ENCODE peak calls at places on chromosomes 11 and 22, in six cellular contexts. K is left ventricle myocardium inferior, G is neuronal stem cell, C is SK-N-SH, N is HepG2, F is adipocyte. M is an unnamed sample. For H3K4me1 and H3K9me3, the result is how much of the 10 kb centered on the place peaks cover.

GRCh38 chr22:41831383-41831782 is 1.5 kb upstream of the SREBF2 start:
- DNase-seq in K (no peak), N (no peak), F (peak), G (no peak), C (no peak), M (no peak)

GRCh38 chr22:26679003-26679629 is 21.7 kb downstream of the MIAT start:
- DNase-seq in K (peak), N (peak), F (peak), G (peak), C (peak), M (no peak)

GRCh38 chr22:32896951-32897350 is 95.4 kb downstream of the TIMP3 start:
- DNase-seq in C (no peak), F (no peak), N (no peak), K (no peak), G (no peak), M (no peak)

GRCh38 chr11:114774599-114775365 is 96.5 kb downstream of the NXPE2 start:
- DNase-seq in G (peak), K (no peak), C (peak), N (peak), F (peak), M (peak)

GRCh38 chr11:83625336-83625735 is 339.2 kb upstream of the CCDC90B start:
- DNase-seq in C (no peak), N (no peak), K (no peak), G (no peak), F (no peak), M (no peak)

GRCh38 chr22:42820075-42820763 is 36.9 kb downstream of the ARFGAP3 start:
- DNase-seq in F (peak), G (no peak), C (no peak), N (no peak), K (no peak), M (no peak)

GRCh38 chr22:25081409-25081824 is 118.2 kb upstream of the CRYBB3 start:
- DNase-seq in N (peak), F (peak), G (no peak), C (peak), K (no peak), M (no peak)

GRCh38 chr11:102516179-102516578 is 14.4 kb downstream of the MMP7 start:
- DNase-seq in K (no peak), G (no peak), C (no peak), N (no peak), F (no peak), M (no peak)

GRCh38 chr11:115112779-115113178 is 391.4 kb downstream of the CADM1 start:
- DNase-seq in C (no peak), F (no peak), G (peak), K (no peak), N (no peak), M (no peak)

GRCh38 chr11:61103851-61104423 is 1.6 kb downstream of the CD5 start:
- DNase-seq in G (no peak), N (no peak), C (no peak), K (no peak), F (no peak), M (no peak)

GRCh38 chr11:11246166-11246565 is 106.9 kb downstream of the CSNK2A3 start:
- DNase-seq in C (no peak), N (no peak), K (no peak), F (no peak), G (no peak), M (no peak)

GRCh38 chr11:12496181-12497025 is 119.0 kb downstream of the PARVA start:
- DNase-seq in K (no peak), C (no peak), G (no peak), N (peak), F (no peak), M (no peak)

GRCh38 chr11:111405551-111405950 is 26.5 kb upstream of the POU2AF1 start:
- DNase-seq in G (no peak), F (no peak), N (no peak), K (no peak), C (no peak), M (no peak)

GRCh38 chr11:76172583-76172982 is 33.7 kb downstream of the WNT11 start:
- DNase-seq in N (no peak), F (no peak), G (no peak), C (peak), K (no peak), M (no peak)

GRCh38 chr22:43181321-43182076 is 5.4 kb downstream of the TTLL12 start:
- DNase-seq in K (no peak), N (no peak), F (no peak), C (no peak), G (no peak), M (no peak)

GRCh38 chr11:108589136-108589535 is 4.4 kb downstream of the EXPH5 start:
- DNase-seq in C (peak), K (no peak), N (no peak), G (no peak), F (peak), M (no peak)

GRCh38 chr11:62664405-62665074 is 470 bp downstream of the C11orf98 start:
- DNase-seq in N (peak), F (no peak), G (no peak), C (peak), K (peak), M (peak)

GRCh38 chr22:45742866-45743450 is 71.3 kb downstream of the ATXN10 start:
- DNase-seq in G (no peak), N (peak), C (no peak), K (no peak), F (peak), M (no peak)

GRCh38 chr22:20244744-20245576 is 23.2 kb downstream of the RTN4R start:
- DNase-seq in C (peak), N (no peak), F (no peak), K (no peak), G (no peak), M (no peak)

GRCh38 chr11:81995907-81996306 is 737.8 kb downstream of the FAM181B start:
- DNase-seq in F (no peak), N (no peak), C (no peak), K (no peak), G (no peak), M (no peak)

GRCh38 chr11:9760180-9760550 is 96.3 kb downstream of the SWAP70 start:
- DNase-seq in F (peak), N (no peak), K (peak), C (no peak), G (no peak), M (peak)

GRCh38 chr22:39293766-39294368 is 25.6 kb downstream of the RPL3 start:
- DNase-seq in G (no peak), F (no peak), K (no peak), N (no peak), C (no peak), M (no peak)

GRCh38 chr22:35231585-35232084 is 25.7 kb upstream of the HMGXB4 start:
- DNase-seq in G (peak), N (peak), K (peak), F (peak), C (peak), M (peak)

GRCh38 chr11:74084796-74085541 is 76.1 kb upstream of the UCP3 start:
- DNase-seq in N (peak), F (peak), K (no peak), C (no peak), G (no peak), M (no peak)

GRCh38 chr11:130868087-130868486 is 48.2 kb downstream of the SNX19 start:
- DNase-seq in C (no peak), F (no peak), N (no peak), G (no peak), K (no peak), M (no peak)

GRCh38 chr11:66002648-66003225 is 434 bp downstream of the BANF1 start:
- DNase-seq in G (no peak), C (no peak), F (peak), N (peak), K (peak), M (no peak)

GRCh38 chr22:39364646-39365405 is 15.0 kb downstream of the SYNGR1 start:
- DNase-seq in C (no peak), G (no peak), F (peak), N (no peak), K (no peak), M (no peak)

GRCh38 chr11:84390441-84391078 is 1104.4 kb upstream of the CCDC90B start:
- DNase-seq in K (no peak), C (no peak), N (no peak), F (no peak), G (peak), M (no peak)

GRCh38 chr11:70289582-70289981 is 19.1 kb downstream of the PPFIA1 start:
- DNase-seq in C (no peak), F (no peak), G (no peak), K (no peak), N (no peak), M (no peak)

GRCh38 chr11:34599406-34599901 is 21.4 kb upstream of the EHF start:
- DNase-seq in N (peak), C (no peak), K (no peak), G (no peak), F (peak), M (no peak)

GRCh38 chr22:49583341-49583740 is 244.3 kb downstream of the BRD1 start:
- DNase-seq in C (peak), G (no peak), K (no peak), N (no peak), F (no peak), M (no peak)

GRCh38 chr22:45090364-45090960 is 73.3 kb upstream of the NUP50 start:
- DNase-seq in F (peak), N (peak), K (no peak), C (no peak), G (peak), M (no peak)

GRCh38 chr11:27716850-27717249 is 16.6 kb upstream of the BDNF start:
- DNase-seq in C (no peak), G (no peak), N (no peak), K (no peak), F (peak), M (no peak)

GRCh38 chr11:71456831-71457230 is 3.8 kb downstream of the NADSYN1 start:
- DNase-seq in K (no peak), F (no peak), C (no peak), N (no peak), G (no peak), M (no peak)

GRCh38 chr11:129324533-129325175 is 51.0 kb upstream of the BARX2 start:
- DNase-seq in C (no peak), G (no peak), K (peak), N (peak), F (no peak), M (peak)

GRCh38 chr11:65047581-65048422 is 6.8 kb downstream of the SAC3D1 start:
- DNase-seq in K (peak), C (no peak), F (no peak), N (no peak), G (no peak), M (no peak)

GRCh38 chr22:21702094-21702493 is 33.5 kb downstream of the YPEL1 start:
- DNase-seq in G (no peak), K (no peak), C (no peak), F (no peak), N (no peak), M (no peak)

GRCh38 chr11:23765862-23766261 is 731.0 kb upstream of the LUZP2 start:
- DNase-seq in G (no peak), N (no peak), K (no peak), C (no peak), F (peak), M (no peak)

GRCh38 chr11:71212871-71213559 is 39.4 kb downstream of the SHANK2 start:
- DNase-seq in C (no peak), F (peak), G (no peak), K (peak), N (no peak), M (no peak)

GRCh38 chr11:119166368-119167076 is 2.0 kb upstream of the NLRX1 start:
- DNase-seq in K (no peak), C (no peak), G (no peak), F (peak), N (peak), M (no peak)

DNA sequence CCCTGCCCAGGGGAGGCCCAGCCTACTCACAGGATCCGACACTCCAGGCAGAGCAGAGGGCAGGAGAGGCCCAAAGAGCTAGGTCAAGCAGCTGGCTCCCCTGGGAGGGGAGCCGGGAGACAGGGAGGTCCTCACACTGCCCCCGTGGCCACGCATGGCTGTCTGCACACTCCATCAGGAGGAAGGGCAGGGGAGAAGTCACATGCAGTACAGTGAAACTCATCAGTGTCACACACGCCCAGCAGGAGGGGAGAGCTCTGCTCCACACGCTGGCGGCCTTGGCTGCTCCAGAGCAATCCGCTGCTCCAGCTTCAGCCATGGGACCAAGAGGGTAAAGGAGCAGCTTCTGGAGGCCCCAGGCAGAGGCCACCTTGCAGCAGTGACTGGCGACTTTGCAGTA is 14.3 kb downstream of the TCIRG1 start:
- DNase-seq in G (no peak), K (no peak), N (no peak), C (no peak), F (no peak), M (no peak)
- H3K4me1 ChIP-seq in G (under half), K (under half), N (under half), C (under half), F (under half), M (under half)

DNA sequence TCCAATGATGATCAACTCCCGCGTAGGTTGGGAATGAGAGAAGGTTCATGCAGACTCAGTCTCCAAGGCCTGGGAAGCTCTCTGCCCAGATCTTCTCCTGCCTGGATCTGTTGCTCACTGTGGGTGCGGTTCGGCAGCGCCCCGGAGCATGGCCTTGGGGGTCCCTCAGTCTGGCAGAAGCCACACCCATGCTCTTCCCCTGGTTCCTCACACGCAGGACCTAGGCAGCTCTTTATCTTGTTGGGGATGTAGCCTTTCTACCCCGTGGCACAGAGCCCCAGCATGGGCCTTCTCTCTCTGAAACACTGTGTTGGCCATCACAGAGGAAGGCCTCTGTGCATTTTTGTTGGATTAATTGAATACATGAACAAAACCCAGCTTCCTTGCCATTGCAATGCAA is 1461.6 kb downstream of the BRD1 start:
- DNase-seq in K (no peak), C (no peak), F (no peak), G (no peak), N (no peak), M (no peak)
- H3K9me3 ChIP-seq in K (under half), C (under half), F (under half), G (under half), N (under half), M (under half)

DNA sequence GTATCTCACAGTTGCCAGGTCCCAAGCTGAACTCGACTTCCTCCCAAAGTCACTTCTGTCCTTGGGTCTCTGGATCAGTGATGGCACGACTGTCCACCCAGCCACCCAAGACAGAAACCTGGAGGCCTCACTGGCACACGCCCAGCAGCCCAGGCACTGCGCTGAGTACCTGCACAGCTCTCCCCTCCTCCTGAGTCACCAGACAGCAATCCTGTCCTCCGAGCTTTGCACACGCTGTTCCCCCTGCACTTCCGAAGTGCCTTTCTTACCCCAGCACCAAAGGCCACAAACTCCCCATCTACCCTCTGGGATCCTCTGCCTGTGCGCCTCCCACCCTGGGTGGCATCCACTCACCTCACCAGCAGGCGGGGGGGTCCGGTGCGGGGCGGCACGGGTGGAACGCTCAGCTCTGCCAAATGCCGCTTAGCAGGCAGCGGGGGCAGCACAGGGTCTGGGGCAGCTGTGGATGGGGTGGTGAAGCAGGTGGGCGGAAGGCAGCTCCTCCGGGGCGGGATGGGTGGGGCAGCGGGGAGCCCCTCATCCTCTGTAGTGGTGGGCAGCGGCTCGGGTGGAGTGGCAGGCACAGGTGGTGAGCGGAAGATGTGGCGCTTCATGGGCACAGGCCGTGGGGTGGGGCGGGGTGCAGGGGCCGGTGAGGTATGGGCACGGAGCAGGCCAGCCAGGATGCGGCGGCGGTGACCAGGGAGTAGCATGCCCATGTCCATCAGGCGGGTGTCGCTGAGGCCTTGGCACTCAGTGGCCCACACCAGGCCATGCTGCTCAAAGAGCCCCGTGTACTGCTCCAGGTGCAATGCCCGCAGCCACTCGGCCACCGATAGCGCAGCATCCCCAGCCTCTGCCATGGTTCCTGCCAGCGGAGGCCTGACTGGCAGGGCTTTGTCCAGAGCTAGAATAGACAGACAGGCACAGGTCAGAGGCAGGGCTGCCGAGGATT is 25.7 kb downstream of the ARAP1 start:
- DNase-seq in K (no peak), G (no peak), N (no peak), F (no peak), C (no peak), M (no peak)
- H3K4me1 ChIP-seq in K (under half), G (under half), N (under half), F (under half), C (under half), M (under half)

DNA sequence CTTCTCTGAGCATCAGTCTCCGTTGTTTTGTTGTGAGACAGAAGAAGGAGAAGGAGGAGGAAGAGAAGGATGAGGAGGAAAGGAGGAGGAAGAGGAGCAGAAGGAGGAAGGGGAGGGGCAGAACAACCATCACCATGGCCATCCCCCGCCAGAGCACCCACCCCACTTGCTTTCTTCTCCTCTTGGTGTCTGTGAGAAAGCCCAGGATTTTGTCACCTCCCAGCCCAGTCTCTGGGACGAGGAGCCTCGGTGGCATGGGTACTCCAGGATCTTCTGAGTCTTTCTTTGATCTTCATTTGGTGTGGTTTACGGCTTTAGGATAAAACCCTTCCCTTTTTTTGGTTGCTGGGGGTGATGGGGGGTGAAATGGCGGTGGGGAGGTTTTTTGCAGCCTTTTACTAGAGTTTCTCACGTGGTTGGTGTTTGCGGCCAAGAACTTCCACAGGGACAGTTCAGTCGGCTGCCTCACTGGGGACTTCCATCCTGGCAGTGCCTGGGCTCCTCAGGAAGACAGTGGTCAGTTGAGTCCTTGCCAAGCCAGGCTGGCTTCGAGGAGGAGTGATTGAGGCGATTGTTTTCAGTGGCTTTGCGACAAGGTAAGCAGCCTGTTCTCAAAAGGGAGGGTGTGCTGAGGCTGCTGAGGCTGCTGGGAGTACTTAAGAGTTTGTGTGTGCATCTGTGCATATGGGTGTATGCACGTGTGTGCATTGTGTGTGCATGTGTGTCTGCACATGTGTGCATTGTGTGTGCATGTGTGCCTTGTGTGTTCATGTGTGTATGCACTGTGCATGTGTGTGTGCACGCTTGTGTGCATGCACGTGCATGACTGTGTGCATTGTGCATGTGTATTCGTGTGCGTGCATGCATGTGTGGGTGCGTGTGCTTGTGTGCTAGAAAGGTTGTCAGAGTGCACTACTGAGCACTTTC is 567.5 kb downstream of the TBC1D22A start:
- DNase-seq in G (no peak), F (no peak), K (no peak), N (no peak), C (no peak), M (no peak)
- H3K9me3 ChIP-seq in G (half or more), F (under half), K (under half), N (under half), C (under half), M (under half)

DNA sequence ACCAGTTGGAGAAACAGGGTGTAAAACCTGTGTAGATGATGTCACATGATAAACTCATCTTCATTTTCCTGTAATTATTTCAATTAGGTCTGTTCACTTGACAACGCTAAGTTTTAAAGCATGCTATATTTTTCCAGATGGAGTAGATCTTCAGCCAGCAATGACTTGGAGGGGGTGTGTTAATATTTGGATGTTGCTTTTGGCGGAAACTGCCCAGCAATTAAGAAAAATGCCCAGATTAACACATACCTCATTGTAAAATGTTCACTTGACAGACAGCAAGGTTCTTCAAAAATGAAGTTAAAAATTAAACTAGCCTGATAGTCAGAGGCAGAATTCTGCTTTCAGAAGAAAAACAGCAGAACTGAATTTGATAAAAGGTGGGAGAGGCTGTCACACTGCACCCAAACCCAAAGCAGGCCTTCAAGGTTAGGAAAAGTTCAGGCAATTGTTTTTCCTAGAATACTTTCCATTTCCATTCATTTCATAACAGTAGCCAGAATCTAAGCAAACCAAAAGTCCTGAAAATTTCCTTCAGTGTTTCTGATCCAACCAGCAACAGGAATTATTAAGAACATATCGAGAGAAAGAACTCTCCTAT is 33.0 kb downstream of the VSIG10L2 start:
- DNase-seq in C (no peak), N (no peak), F (no peak), K (no peak), G (no peak), M (no peak)
- H3K4me1 ChIP-seq in C (under half), N (under half), F (under half), K (under half), G (under half), M (under half)

GRCh38 chr22:19126309-19126666 is 4.1 kb upstream of the DGCR2 start:
- DNase-seq in K (no peak), N (no peak), F (no peak), G (no peak), C (no peak), M (no peak)
- H3K9me3 ChIP-seq in K (under half), N (under half), F (under half), G (under half), C (under half), M (under half)

M was measured in mucosa of descending colon.